ENCODE peak calls at places on chromosomes 3 and 15, in four cellular contexts. J is activated naive CD4-positive, alpha-beta T cell treated with Interleukin-2 at 50 U/mL for 16 hours; M is NCI-H524; N is cardiac muscle cell. B is an unnamed sample.

GRCh38 chr3:13385373-13385965 is 34.7 kb downstream of the NUP210 start:
- DNase-seq in J (no peak), M (no peak), N (no peak), B (no peak)

GRCh38 chr3:190877925-190878324 is 15.4 kb upstream of the GMNC start:
- DNase-seq in J (no peak), M (no peak), N (no peak), B (no peak)

GRCh38 chr3:151976211-151977050 is 103.0 kb downstream of the SUCNR1 start:
- DNase-seq in J (no peak), M (no peak), N (peak), B (no peak)

GRCh38 chr3:15645740-15646490 is 44.4 kb downstream of the BTD start:
- DNase-seq in J (no peak), M (no peak), N (peak), B (no peak)

GRCh38 chr3:196012941-196013471 is 68.9 kb downstream of the TFRC start:
- DNase-seq in J (no peak), M (no peak), N (no peak), B (no peak)

GRCh38 chr3:127135241-127136023 is 57.5 kb upstream of the PRR23E start:
- DNase-seq in J (no peak), M (peak), N (peak), B (peak)

GRCh38 chr3:121748638-121749275 is 784 bp downstream of the GOLGB1 start:
- DNase-seq in J (no peak), M (no peak), N (no peak), B (peak)

GRCh38 chr15:37100109-37100873 is at the start of gene MEIS2:
- DNase-seq in J (peak), M (peak), N (peak), B (peak)

GRCh38 chr15:51093865-51094605 is 671 bp downstream of the TNFAIP8L3 start:
- DNase-seq in J (no peak), M (peak), N (peak), B (peak)

GRCh38 chr3:45816544-45816943 is 20.2 kb upstream of the SLC6A20 start:
- DNase-seq in J (no peak), M (no peak), N (peak), B (no peak)

GRCh38 chr3:169149349-169149890 is 514.1 kb downstream of the MECOM start:
- DNase-seq in J (peak), M (peak), N (peak), B (peak)

GRCh38 chr3:197542741-197543454 is 12.9 kb downstream of the BDH1 start:
- DNase-seq in J (no peak), M (no peak), N (no peak), B (no peak)

GRCh38 chr15:98842192-98842972 is 165.2 kb downstream of the PGPEP1L start:
- DNase-seq in J (no peak), M (no peak), N (no peak), B (no peak)

GRCh38 chr15:39235084-39235795 is 345.6 kb upstream of the THBS1 start:
- DNase-seq in J (no peak), M (no peak), N (no peak), B (no peak)

GRCh38 chr3:184037816-184038215 is 6.3 kb downstream of the HTR3D start:
- DNase-seq in J (no peak), M (no peak), N (no peak), B (no peak)

GRCh38 chr3:46934508-46935167 is 41.9 kb downstream of the CCDC12 start:
- DNase-seq in J (no peak), M (no peak), N (peak), B (no peak)

B was measured in HEK293T.